ENCODE peak calls at places on chromosomes 3 and 15, in six cellular contexts. L is GM23338, G is neural progenitor cell, O is endothelial cell of umbilical vein, Y is fibroblast of lung, N is PC-9. C is an unnamed sample.

GRCh38 chr3:172448661-172449467 is 608 bp upstream of the GHSR start:
- DNase-seq in N (no peak), L (peak), Y (no peak), G (peak), O (no peak), C (no peak)

GRCh38 chr3:79297242-79297641 is 470.6 kb downstream of the ROBO1 start:
- DNase-seq in O (peak), L (peak), Y (peak), G (no peak), N (peak), C (peak)

GRCh38 chr3:43957553-43957952 is 266.8 kb downstream of the ABHD5 start:
- DNase-seq in L (no peak), Y (no peak), G (no peak), O (no peak), N (no peak), C (no peak)

GRCh38 chr3:32421991-32422859 is 30.6 kb downstream of the CMTM7 start:
- DNase-seq in N (peak), L (no peak), Y (peak), G (no peak), O (peak), C (peak)

GRCh38 chr3:174329321-174329720 is 529.8 kb upstream of the NAALADL2 start:
- DNase-seq in O (no peak), Y (no peak), G (no peak), L (no peak), N (no peak), C (no peak)

GRCh38 chr3:124142389-124142970 is 150.6 kb upstream of the ROPN1 start:
- DNase-seq in Y (no peak), G (no peak), N (no peak), L (no peak), O (no peak), C (no peak)

GRCh38 chr3:148625145-148625736 is 72.5 kb upstream of the AGTR1 start:
- DNase-seq in O (no peak), G (no peak), N (no peak), L (no peak), Y (no peak), C (no peak)

GRCh38 chr15:62275818-62276217 is 110.7 kb upstream of the C2CD4B start:
- DNase-seq in N (no peak), Y (no peak), G (no peak), L (no peak), O (no peak), C (no peak)

GRCh38 chr3:40476478-40477470 is at the start of gene ZNF619:
- DNase-seq in O (peak), G (peak), L (peak), N (peak), Y (peak), C (peak)

GRCh38 chr15:38564557-38565286 is at the start of gene RASGRP1:
- DNase-seq in G (peak), L (peak), Y (peak), O (peak), N (no peak), C (peak)
- TF ChIP-seq CTCF in G (peak), L (no peak), Y (no peak), O (no peak), N (no peak), C (no peak)

DNA sequence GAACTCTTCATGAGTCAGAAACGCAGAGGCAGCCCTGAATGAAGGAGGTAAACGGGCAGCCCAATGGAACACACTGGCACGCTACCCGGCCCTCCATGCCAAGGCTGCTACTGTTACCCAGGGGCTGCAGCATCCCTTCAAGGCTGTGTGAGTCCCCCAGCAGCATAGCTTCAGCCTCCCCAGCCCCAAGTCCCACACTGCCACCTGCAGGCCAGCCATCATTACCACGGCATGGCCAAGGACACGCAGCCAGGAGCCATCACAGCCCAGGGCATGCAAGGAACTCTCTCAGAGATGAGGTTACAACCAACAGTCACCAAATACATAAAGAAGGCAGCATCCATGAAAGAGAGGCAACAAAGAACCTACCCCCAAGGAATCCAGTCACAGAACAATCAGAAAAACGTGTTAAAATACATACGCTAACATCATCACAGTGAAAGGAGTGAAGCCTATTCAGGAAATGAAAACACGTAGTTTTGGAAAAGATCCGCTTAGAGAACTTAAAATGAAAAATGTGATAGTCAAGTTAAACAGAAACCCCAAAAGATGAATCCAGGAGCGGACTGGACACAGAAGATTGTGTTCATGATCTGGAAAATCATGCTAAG is 22.4 kb downstream of the PLA2G4F start:
- DNase-seq in G (peak), N (no peak), L (peak), Y (peak), O (peak), C (peak)
- TF ChIP-seq EZH2 in G (no peak), N (no peak), L (no peak), Y (no peak), O (no peak), C (no peak)

GRCh38 chr15:22224241-22224671 is 143.9 kb downstream of the OR4M2 start:
- DNase-seq in L (no peak), Y (no peak), N (no peak), O (no peak), G (no peak), C (no peak)
- TF ChIP-seq CTCF in L (no peak), Y (no peak), N (no peak), O (no peak), G (no peak), C (peak)

DNA sequence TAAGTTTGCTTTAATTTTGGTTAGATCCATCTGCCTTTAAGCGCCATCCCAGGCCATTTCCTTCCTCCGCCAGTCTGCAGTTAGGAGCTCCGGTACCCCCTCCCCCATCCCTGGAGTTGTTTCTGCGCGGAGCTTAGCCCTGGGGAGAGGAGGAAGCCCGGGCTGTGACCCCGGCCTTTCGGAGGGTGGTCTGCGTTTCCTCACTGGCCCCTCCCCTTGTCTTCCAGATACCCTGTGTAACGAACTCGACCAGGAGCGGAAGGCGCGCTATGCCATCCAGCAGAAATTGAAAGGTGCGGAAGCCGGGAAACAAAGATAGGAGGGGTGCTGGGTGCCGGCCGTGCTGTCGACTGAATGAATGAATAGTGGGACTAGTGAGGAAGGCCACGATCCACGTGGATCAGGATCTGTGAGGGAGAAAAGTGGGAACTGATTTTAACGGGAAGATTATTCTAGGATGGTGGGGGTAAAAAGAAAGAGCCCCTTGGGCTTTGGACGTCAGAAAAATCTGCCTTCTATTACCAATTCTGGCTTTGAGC is 6.8 kb downstream of the RNU6-1 start:
- DNase-seq in G (peak), N (no peak), O (no peak), Y (no peak), L (peak), C (no peak)
- TF ChIP-seq EZH2 in G (no peak), N (no peak), O (no peak), Y (peak), L (peak), C (no peak)

DNA sequence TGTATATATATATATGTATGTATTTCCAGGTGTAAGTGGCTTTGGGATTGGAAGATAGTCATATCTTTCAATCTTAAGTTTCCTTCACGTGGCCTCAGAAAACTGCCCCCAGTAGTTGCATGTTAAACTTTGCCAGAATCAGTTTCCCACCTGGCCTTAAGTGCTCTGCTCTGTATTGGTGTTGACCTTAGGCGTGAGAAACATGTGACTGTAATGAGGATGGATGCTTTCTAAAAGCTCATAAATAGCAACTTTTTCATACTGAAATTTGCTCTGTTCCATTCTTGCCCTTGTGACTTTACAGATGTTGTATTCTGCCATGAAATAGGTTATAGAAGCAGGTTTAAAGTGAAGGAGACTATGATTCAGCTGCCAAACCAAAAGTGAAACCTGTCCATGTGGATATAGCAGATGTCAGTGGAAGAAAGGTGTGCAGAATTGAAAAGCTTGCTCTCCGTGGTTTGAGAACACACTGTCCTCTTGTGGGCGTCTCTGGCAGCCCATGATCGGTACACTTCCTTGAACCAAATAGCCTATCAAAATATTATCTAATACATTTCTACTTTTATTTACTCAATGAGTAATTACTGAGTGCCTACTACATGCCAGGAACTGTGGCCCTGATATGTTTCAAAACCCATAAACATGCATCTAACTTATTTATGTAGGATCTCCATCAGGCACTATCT is 15.8 kb downstream of the SCG5 start:
- DNase-seq in N (no peak), G (no peak), L (no peak), Y (no peak), O (no peak), C (peak)
- TF ChIP-seq CTCF in N (no peak), G (no peak), L (no peak), Y (no peak), O (no peak), C (peak)